ENCODE peak calls at places on chromosomes 4 and X, in five cellular contexts. X is H1, Z is K562, O is HepG2, D is GM12878. G is an unnamed sample.

GRCh38 chr4:46270986-46271596 is 118.8 kb downstream of the GABRA2 start:
- DNase-seq in O (peak; percentile 17), D (peak; percentile 4), Z (peak; percentile 11), X (no peak), G (no peak)

GRCh38 chrX:100649550-100650356 is 5.8 kb downstream of the SRPX2 start:
- DNase-seq in Z (no peak), O (peak; percentile 90), D (no peak), X (no peak), G (peak; percentile 11)

GRCh38 chr4:87105101-87105852 is 115.1 kb downstream of the KLHL8 start:
- DNase-seq in X (no peak), D (no peak), O (peak; percentile 77), Z (no peak), G (no peak)

GRCh38 chr4:73945674-73946449 is 36.0 kb downstream of the PF4 start:
- DNase-seq in Z (no peak), O (no peak), X (no peak), D (no peak), G (no peak)

GRCh38 chrX:130482871-130483270 is 81.1 kb downstream of the RBMX2 start:
- DNase-seq in X (no peak), Z (no peak), O (no peak), D (no peak), G (no peak)

GRCh38 chr4:2067446-2068197 is 8.5 kb downstream of the NAT8L start:
- DNase-seq in O (no peak), Z (no peak), D (no peak), X (no peak), G (peak; percentile 12)

GRCh38 chr4:56704074-56704473 is 23.0 kb upstream of the HOPX start:
- DNase-seq in Z (no peak), O (no peak), D (no peak), X (no peak), G (no peak)

GRCh38 chrX:46574941-46575381 is 1.4 kb downstream of the CHST7 start:
- DNase-seq in X (no peak), Z (no peak), O (no peak), D (no peak), G (peak; percentile 37)

GRCh38 chr4:1404573-1405248 is 1.5 kb downstream of the NKX1-1 start:
- DNase-seq in X (no peak), O (no peak), D (no peak), Z (no peak), G (no peak)

GRCh38 chr4:26223160-26223559 is 97.7 kb upstream of the RBPJ start:
- DNase-seq in D (no peak), X (no peak), O (no peak), Z (no peak), G (no peak)

GRCh38 chr4:1792832-1793495 is at the start of gene FGFR3:
- DNase-seq in Z (peak; percentile 98), D (no peak), O (peak; percentile 48), X (peak; percentile 83), G (peak; percentile 78)

GRCh38 chr4:40170588-40170987 is 26.2 kb upstream of the RHOH start:
- DNase-seq in Z (no peak), D (no peak), O (no peak), X (no peak), G (no peak)

GRCh38 chrX:21932277-21932996 is 8.1 kb upstream of the SMS start:
- DNase-seq in X (no peak), O (peak; percentile 21), Z (no peak), D (no peak), G (no peak)

GRCh38 chr4:2266181-2266580 is 4.3 kb upstream of the MXD4 start:
- DNase-seq in X (no peak), D (no peak), O (no peak), Z (no peak), G (no peak)

GRCh38 chrX:76148011-76148665 is 24.7 kb upstream of the PBDC1 start:
- DNase-seq in Z (no peak), X (no peak), D (peak; percentile 20), O (peak; percentile 1), G (no peak)

GRCh38 chrX:55006827-55007621 is 6.9 kb downstream of the APEX2 start:
- DNase-seq in Z (no peak), D (no peak), O (no peak), X (no peak), G (no peak)

GRCh38 chr4:152463562-152463961 is 72.3 kb downstream of the FBXW7 start:
- DNase-seq in O (no peak), X (no peak), D (no peak), Z (no peak), G (no peak)

GRCh38 chr4:88792821-88793220 is 95.2 kb upstream of the NAP1L5 start:
- DNase-seq in O (no peak), Z (no peak), D (no peak), X (no peak), G (no peak)

GRCh38 chr4:2458546-2459491 is 10.1 kb upstream of the RNF4 start:
- DNase-seq in D (no peak), O (no peak), X (no peak), Z (peak; percentile 42), G (no peak)

GRCh38 chrX:9501362-9501761 is 36.5 kb downstream of the TBL1X start:
- DNase-seq in D (no peak), X (no peak), Z (no peak), O (no peak), G (peak; percentile 10)

GRCh38 chrX:3697220-3697684 is 16.2 kb downstream of the PRKX start:
- DNase-seq in Z (no peak), O (no peak), D (no peak), X (no peak), G (no peak)

GRCh38 chr4:53147711-53148110 is 218.2 kb downstream of the SCFD2 start:
- DNase-seq in O (no peak), Z (no peak), X (no peak), D (no peak), G (no peak)

GRCh38 chr4:24126776-24127175 is 236.9 kb upstream of the PPARGC1A start:
- DNase-seq in O (no peak), X (no peak), D (no peak), Z (no peak), G (no peak)

GRCh38 chrX:78168065-78168464 is 28.6 kb upstream of the TAF9B start:
- DNase-seq in Z (no peak), D (no peak), O (no peak), X (no peak), G (no peak)

GRCh38 chr4:104815593-104816156 is 321.0 kb upstream of the CXXC4 start:
- DNase-seq in D (peak; percentile 25), Z (no peak), X (no peak), O (no peak), G (no peak)

GRCh38 chr4:152983221-152983620 is 47.1 kb downstream of the FHDC1 start:
- DNase-seq in D (no peak), O (no peak), X (no peak), Z (peak; percentile 44), G (peak; percentile 48)

GRCh38 chr4:123945301-123945700 is 548.7 kb downstream of the SPRY1 start:
- DNase-seq in D (no peak), Z (no peak), O (no peak), X (no peak), G (no peak)

GRCh38 chrX:53882331-53882730 is 161.9 kb downstream of the PHF8 start:
- DNase-seq in X (no peak), Z (no peak), O (peak; percentile 86), D (no peak), G (no peak)

GRCh38 chrX:48897157-48897620 is 379 bp downstream of the TIMM17B start:
- DNase-seq in Z (peak; percentile 65), D (no peak), X (peak; percentile 81), O (peak; percentile 66), G (peak; percentile 83)

DNA sequence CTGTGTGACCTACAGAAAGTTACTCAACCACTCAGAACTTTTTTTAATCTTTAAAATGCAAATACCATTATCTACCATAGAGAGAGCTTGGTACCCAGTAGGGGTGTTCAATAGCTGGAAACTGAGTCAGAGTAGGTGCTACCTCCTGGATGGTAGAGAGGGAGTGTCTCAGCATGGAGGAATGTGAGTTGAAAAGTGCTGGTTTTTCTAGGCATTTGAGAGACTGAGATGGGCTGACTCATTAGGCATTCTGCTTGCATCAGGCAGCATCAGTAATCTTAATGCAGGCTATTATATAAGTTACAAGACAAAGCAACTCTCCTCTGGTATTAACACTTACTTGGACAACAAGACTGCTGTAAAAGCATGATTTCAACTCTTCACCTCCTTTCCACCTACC is 70.9 kb upstream of the ARHGEF9 start:
- DNase-seq in D (no peak), O (no peak), Z (no peak), X (no peak), G (no peak)
- TF ChIP-seq ATF2 in D (no peak), O (no peak), Z (no peak), X (no peak), G (no peak)

GRCh38 chrX:148942754-148943153 is 442.3 kb downstream of the AFF2 start:
- DNase-seq in Z (no peak), X (no peak), D (no peak), O (no peak), G (no peak)

GRCh38 chrX:148940411-148940996 is 440.1 kb downstream of the AFF2 start:
- DNase-seq in O (no peak), X (no peak), D (no peak), Z (no peak), G (no peak)

GRCh38 chrX:148933881-148934280 is 433.5 kb downstream of the AFF2 start:
- DNase-seq in O (no peak), D (no peak), Z (no peak), X (no peak), G (no peak)

DNA sequence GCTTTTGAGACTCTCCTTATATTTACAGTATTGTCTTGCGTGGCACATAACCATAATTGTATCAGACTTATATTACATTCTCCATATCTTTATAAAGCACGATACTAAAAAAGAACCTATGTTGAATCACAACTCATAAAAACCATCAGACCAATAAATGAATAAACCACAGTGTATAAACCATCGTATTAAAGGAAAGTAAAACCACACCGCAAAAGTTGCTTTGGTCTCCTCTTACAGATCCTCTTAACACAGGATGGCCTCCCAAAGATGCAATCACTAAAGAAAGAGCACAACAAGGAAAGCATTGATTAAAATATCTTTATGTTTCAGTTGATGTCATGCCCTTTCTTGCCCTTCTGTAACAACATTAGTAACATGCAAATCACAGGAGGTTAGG is 437.9 kb downstream of the AFF2 start:
- DNase-seq in X (no peak), D (no peak), O (no peak), Z (no peak), G (no peak)
- TF ChIP-seq ATF2 in X (no peak), D (no peak), O (no peak), Z (no peak), G (no peak)

GRCh38 chr4:58688603-58689002 is 1578.4 kb upstream of the IGFBP7 start:
- DNase-seq in D (no peak), X (no peak), Z (no peak), O (no peak), G (no peak)
- TF ChIP-seq ATF2 in D (no peak), X (no peak), Z (no peak), O (no peak), G (no peak)

DNA sequence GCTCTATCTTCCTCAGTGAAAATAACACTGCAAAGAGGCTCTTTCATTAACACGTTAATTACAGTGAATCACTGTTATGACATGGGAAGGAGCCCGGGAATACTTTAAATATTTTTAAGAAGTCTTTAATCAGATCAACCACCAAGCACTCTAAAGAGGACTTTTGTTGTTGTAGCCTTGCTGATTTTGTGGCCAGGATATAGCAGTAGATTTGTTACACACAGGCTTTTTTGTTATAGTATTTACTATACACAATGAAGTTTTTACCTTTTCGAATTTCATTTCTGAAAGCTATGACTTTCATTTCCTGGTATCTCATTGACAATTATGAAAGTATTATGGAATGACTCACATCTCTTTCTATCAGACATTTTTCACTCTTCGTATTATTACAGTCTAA is 20.3 kb downstream of the FGF13 start:
- DNase-seq in D (no peak), X (no peak), O (no peak), Z (no peak), G (no peak)
- TF ChIP-seq ATF2 in D (no peak), X (no peak), O (no peak), Z (no peak), G (no peak)

G was measured in WTC11.